ENCODE peak calls at places on chromosomes 5 and 9, in four cellular contexts. One of them, this sample, is unnamed.

GRCh38 chr5:8683528-8683927 is 814.6 kb downstream of the MTRR start:
- DNase-seq in IMR-90: no peak
- DNase-seq in body of pancreas: no peak
- DNase-seq in HL-60: no peak
- DNase-seq in this sample: no peak

GRCh38 chr5:89883967-89884366 is 525.6 kb downstream of the CETN3 start:
- DNase-seq in IMR-90: no peak
- DNase-seq in body of pancreas: no peak
- DNase-seq in HL-60: no peak
- DNase-seq in this sample: no peak

GRCh38 chr5:158154226-158155005 is 295.5 kb upstream of the CLINT1 start:
- DNase-seq in IMR-90: peak
- DNase-seq in body of pancreas: peak
- DNase-seq in HL-60: no peak
- DNase-seq in this sample: no peak

GRCh38 chr5:5581080-5581479 is 158.6 kb downstream of the ICE1 start:
- DNase-seq in IMR-90: no peak
- DNase-seq in body of pancreas: no peak
- DNase-seq in HL-60: no peak
- DNase-seq in this sample: no peak

GRCh38 chr5:33721491-33722245 is 170.1 kb downstream of the ADAMTS12 start:
- DNase-seq in IMR-90: peak
- DNase-seq in body of pancreas: no peak
- DNase-seq in HL-60: no peak
- DNase-seq in this sample: no peak

GRCh38 chr9:26462213-26462612 is 430.4 kb downstream of the CAAP1 start:
- DNase-seq in IMR-90: no peak
- DNase-seq in body of pancreas: no peak
- DNase-seq in HL-60: no peak
- DNase-seq in this sample: no peak

GRCh38 chr9:82565188-82565966 is 497.6 kb downstream of the RASEF start:
- DNase-seq in IMR-90: no peak
- DNase-seq in body of pancreas: no peak
- DNase-seq in HL-60: no peak
- DNase-seq in this sample: no peak

GRCh38 chr5:133889271-133889905 is 79.0 kb downstream of the C5orf15 start:
- DNase-seq in IMR-90: no peak
- DNase-seq in body of pancreas: no peak
- DNase-seq in HL-60: no peak
- DNase-seq in this sample: no peak

GRCh38 chr5:137402436-137403187 is 96.5 kb downstream of the SPOCK1 start:
- DNase-seq in IMR-90: no peak
- DNase-seq in body of pancreas: no peak
- DNase-seq in HL-60: no peak
- DNase-seq in this sample: no peak

GRCh38 chr5:154598021-154598420 is 120.0 kb upstream of the HAND1 start:
- DNase-seq in IMR-90: no peak
- DNase-seq in body of pancreas: no peak
- DNase-seq in HL-60: no peak
- DNase-seq in this sample: no peak

GRCh38 chr5:38468202-38468656 is 88.2 kb downstream of the LIFR start:
- DNase-seq in IMR-90: peak
- DNase-seq in body of pancreas: no peak
- DNase-seq in HL-60: no peak
- DNase-seq in this sample: no peak

GRCh38 chr9:124813496-124814177 is 36.7 kb downstream of the OLFML2A start:
- DNase-seq in IMR-90: no peak
- DNase-seq in body of pancreas: no peak
- DNase-seq in HL-60: no peak
- DNase-seq in this sample: no peak

GRCh38 chr5:136193396-136193935 is 504 bp upstream of the SMIM32 start:
- DNase-seq in IMR-90: no peak
- DNase-seq in body of pancreas: no peak
- DNase-seq in HL-60: no peak
- DNase-seq in this sample: no peak

DNA sequence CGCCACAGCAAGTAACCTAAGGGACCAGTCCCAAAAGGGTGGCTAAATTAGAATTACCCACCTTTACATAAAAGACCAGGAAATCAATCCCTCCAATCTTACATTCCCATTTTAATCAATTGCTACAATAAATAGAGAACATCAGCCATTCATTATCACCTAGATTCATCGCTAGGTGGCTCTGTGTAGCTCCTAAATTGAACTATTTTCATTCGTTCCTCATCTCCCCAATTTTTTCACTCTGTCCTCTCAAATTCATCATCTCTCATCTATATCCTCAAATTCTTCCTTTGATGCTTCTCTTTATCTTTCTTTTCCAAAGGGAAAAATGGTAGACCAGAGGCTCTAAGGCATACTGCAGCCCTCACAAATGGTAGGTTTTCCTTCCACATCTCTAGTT is 108.2 kb upstream of the TNC start:
- DNase-seq in IMR-90: no peak
- DNase-seq in body of pancreas: no peak
- DNase-seq in HL-60: no peak
- DNase-seq in this sample: no peak
- TF ChIP-seq CTCF in IMR-90: no peak
- TF ChIP-seq CTCF in body of pancreas: no peak
- TF ChIP-seq CTCF in HL-60: no peak
- TF ChIP-seq CTCF in this sample: no peak

GRCh38 chr5:374631-375335 is 53.3 kb downstream of the AHRR start:
- DNase-seq in IMR-90: no peak
- DNase-seq in body of pancreas: no peak
- DNase-seq in HL-60: no peak
- DNase-seq in this sample: peak
- H3K4me3 ChIP-seq in IMR-90: no peak
- H3K4me3 ChIP-seq in body of pancreas: no peak
- H3K4me3 ChIP-seq in HL-60: no peak
- H3K4me3 ChIP-seq in this sample: no peak

GRCh38 chr5:152397581-152397980 is 7.5 kb downstream of the NMUR2 start:
- DNase-seq in IMR-90: no peak
- DNase-seq in body of pancreas: no peak
- DNase-seq in HL-60: no peak
- DNase-seq in this sample: no peak

GRCh38 chr5:152388610-152389009 is 16.5 kb downstream of the NMUR2 start:
- DNase-seq in IMR-90: no peak
- DNase-seq in body of pancreas: no peak
- DNase-seq in HL-60: no peak
- DNase-seq in this sample: no peak

GRCh38 chr5:152389209-152389608 is 15.9 kb downstream of the NMUR2 start:
- DNase-seq in IMR-90: peak
- DNase-seq in body of pancreas: no peak
- DNase-seq in HL-60: no peak
- DNase-seq in this sample: no peak

GRCh38 chr5:152393420-152393819 is 11.7 kb downstream of the NMUR2 start:
- DNase-seq in IMR-90: no peak
- DNase-seq in body of pancreas: no peak
- DNase-seq in HL-60: no peak
- DNase-seq in this sample: no peak
- H3K27ac ChIP-seq in IMR-90: no peak
- H3K27ac ChIP-seq in body of pancreas: no peak
- H3K27ac ChIP-seq in HL-60: no peak
- H3K27ac ChIP-seq in this sample: no peak

GRCh38 chr5:122515709-122516431 is 203.8 kb downstream of the SNCAIP start:
- DNase-seq in IMR-90: peak
- DNase-seq in body of pancreas: peak
- DNase-seq in HL-60: no peak
- DNase-seq in this sample: peak

GRCh38 chr5:122517091-122517490 is 205.1 kb downstream of the SNCAIP start:
- DNase-seq in IMR-90: no peak
- DNase-seq in body of pancreas: no peak
- DNase-seq in HL-60: no peak
- DNase-seq in this sample: no peak

GRCh38 chr5:122516432-122516743 is 204.4 kb downstream of the SNCAIP start:
- DNase-seq in IMR-90: no peak
- DNase-seq in body of pancreas: no peak
- DNase-seq in HL-60: no peak
- DNase-seq in this sample: no peak
- TF ChIP-seq CTCF in IMR-90: no peak
- TF ChIP-seq CTCF in body of pancreas: no peak
- TF ChIP-seq CTCF in HL-60: no peak
- TF ChIP-seq CTCF in this sample: no peak

GRCh38 chr5:148828461-148829247 is 2.2 kb downstream of the ADRB2 start:
- DNase-seq in IMR-90: peak
- DNase-seq in body of pancreas: no peak
- DNase-seq in HL-60: no peak
- DNase-seq in this sample: no peak
- H3K4me3 ChIP-seq in IMR-90: peak
- H3K4me3 ChIP-seq in body of pancreas: no peak
- H3K4me3 ChIP-seq in HL-60: peak
- H3K4me3 ChIP-seq in this sample: no peak

GRCh38 chr9:122126340-122127333 is 32.9 kb downstream of the NDUFA8 start:
- DNase-seq in IMR-90: peak
- DNase-seq in body of pancreas: no peak
- DNase-seq in HL-60: no peak
- DNase-seq in this sample: no peak
- H3K27ac ChIP-seq in IMR-90: peak
- H3K27ac ChIP-seq in body of pancreas: no peak
- H3K27ac ChIP-seq in HL-60: no peak
- H3K27ac ChIP-seq in this sample: no peak

GRCh38 chr9:116152390-116152789 is 1.2 kb upstream of the PAPPA start:
- DNase-seq in IMR-90: peak
- DNase-seq in body of pancreas: no peak
- DNase-seq in HL-60: no peak
- DNase-seq in this sample: no peak
- TF ChIP-seq CTCF in IMR-90: peak
- TF ChIP-seq CTCF in body of pancreas: peak
- TF ChIP-seq CTCF in HL-60: no peak
- TF ChIP-seq CTCF in this sample: peak

DNA sequence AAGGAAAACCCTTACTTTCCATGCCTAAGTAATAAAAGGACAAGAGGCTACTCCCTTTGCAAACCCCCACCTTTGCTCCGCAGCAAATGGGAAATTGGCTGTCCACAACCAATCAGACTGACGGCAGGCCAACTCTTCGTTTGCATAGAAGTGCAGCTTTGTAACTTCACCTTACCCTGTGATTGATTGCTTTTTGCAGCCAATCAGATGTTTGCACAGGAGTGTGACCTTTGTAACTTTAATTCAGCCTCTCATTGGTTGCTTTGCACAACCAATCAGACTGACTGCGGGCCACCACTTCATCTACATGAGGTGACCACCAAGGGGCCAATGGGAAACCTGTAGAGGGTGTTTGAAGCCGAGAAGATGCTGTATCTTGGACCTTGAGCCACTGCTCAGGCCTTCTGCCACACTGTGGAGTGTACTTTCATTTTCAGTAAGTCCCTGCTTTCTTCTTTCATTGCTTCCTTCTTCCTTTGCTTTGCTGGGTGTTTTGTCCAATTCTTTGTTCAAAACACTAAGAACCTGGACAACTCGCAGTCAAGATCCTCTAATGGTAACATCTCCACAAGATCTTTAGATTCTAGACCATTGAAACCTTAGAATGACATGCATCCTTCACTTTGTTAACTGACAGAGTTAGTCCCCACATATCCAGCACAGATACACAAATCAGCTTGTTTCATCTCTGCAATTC is 51.3 kb upstream of the FREM1 start:
- DNase-seq in IMR-90: no peak
- DNase-seq in body of pancreas: peak
- DNase-seq in HL-60: no peak
- DNase-seq in this sample: no peak
- H3K4me3 ChIP-seq in IMR-90: no peak
- H3K4me3 ChIP-seq in body of pancreas: no peak
- H3K4me3 ChIP-seq in HL-60: no peak
- H3K4me3 ChIP-seq in this sample: no peak

DNA sequence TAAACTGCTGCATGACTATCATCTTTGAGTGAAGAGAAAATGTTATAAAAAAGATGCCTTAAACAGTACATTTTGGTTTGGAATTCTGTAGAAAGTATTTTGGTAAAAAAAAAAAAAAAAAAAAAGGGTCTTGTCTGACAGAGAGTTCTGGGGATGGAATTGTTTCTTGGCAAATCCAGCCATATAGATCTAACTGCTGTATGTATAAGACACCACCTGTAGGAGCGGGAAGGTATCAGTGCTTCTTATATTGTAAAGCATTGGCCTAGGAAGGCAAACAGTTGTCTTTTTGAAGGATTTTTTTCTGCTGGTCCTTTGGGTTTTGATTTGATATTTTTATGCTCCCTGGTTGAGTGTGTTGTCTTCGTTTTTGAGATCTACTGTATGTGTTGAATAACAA is 2.8 kb downstream of the PURA start:
- DNase-seq in IMR-90: no peak
- DNase-seq in body of pancreas: no peak
- DNase-seq in HL-60: no peak
- DNase-seq in this sample: no peak
- H3K27ac ChIP-seq in IMR-90: no peak
- H3K27ac ChIP-seq in body of pancreas: no peak
- H3K27ac ChIP-seq in HL-60: no peak
- H3K27ac ChIP-seq in this sample: no peak

GRCh38 chr9:25377039-25377438 is 301.2 kb downstream of the TUSC1 start:
- DNase-seq in IMR-90: no peak
- DNase-seq in body of pancreas: no peak
- DNase-seq in HL-60: no peak
- DNase-seq in this sample: no peak
- TF ChIP-seq CTCF in IMR-90: no peak
- TF ChIP-seq CTCF in body of pancreas: no peak
- TF ChIP-seq CTCF in HL-60: no peak
- TF ChIP-seq CTCF in this sample: no peak